ENCODE peak calls at places on chromosomes 12 and 14, in seven cellular contexts. One of them, this sample, is unnamed.

GRCh38 chr12:117098361-117099217 is 627 bp downstream of the TESC start:
- DNase-seq in activated CD4-positive, CD25-positive, alpha-beta regulatory T cell treated with anti-CD3 and anti-CD28 coated beads, Interleukin-2, amount 50 U/mL, for 72 hours: no peak
- DNase-seq in EL: no peak
- DNase-seq in SJCRH30: no peak
- DNase-seq in upper lobe of right lung: peak
- DNase-seq in astrocyte of the hippocampus: no peak
- DNase-seq in MV-4-11: no peak
- DNase-seq in this sample: no peak

GRCh38 chr14:73935666-73936065 is 14.2 kb downstream of the FAM161B start:
- DNase-seq in EL: no peak
- DNase-seq in SJCRH30: peak
- DNase-seq in activated CD4-positive, CD25-positive, alpha-beta regulatory T cell treated with anti-CD3 and anti-CD28 coated beads, Interleukin-2, amount 50 U/mL, for 72 hours: no peak
- DNase-seq in astrocyte of the hippocampus: peak
- DNase-seq in MV-4-11: no peak
- DNase-seq in upper lobe of right lung: no peak
- DNase-seq in this sample: no peak

GRCh38 chr12:58358369-58358768 is 417.0 kb downstream of the ATP23 start:
- DNase-seq in activated CD4-positive, CD25-positive, alpha-beta regulatory T cell treated with anti-CD3 and anti-CD28 coated beads, Interleukin-2, amount 50 U/mL, for 72 hours: no peak
- DNase-seq in upper lobe of right lung: no peak
- DNase-seq in EL: no peak
- DNase-seq in SJCRH30: no peak
- DNase-seq in astrocyte of the hippocampus: no peak
- DNase-seq in MV-4-11: no peak
- DNase-seq in this sample: no peak

GRCh38 chr12:29088611-29089219 is 60.4 kb upstream of the FAR2 start:
- DNase-seq in activated CD4-positive, CD25-positive, alpha-beta regulatory T cell treated with anti-CD3 and anti-CD28 coated beads, Interleukin-2, amount 50 U/mL, for 72 hours: no peak
- DNase-seq in SJCRH30: peak
- DNase-seq in MV-4-11: peak
- DNase-seq in EL: peak
- DNase-seq in astrocyte of the hippocampus: peak
- DNase-seq in upper lobe of right lung: no peak
- DNase-seq in this sample: no peak

GRCh38 chr12:104426926-104427546 is 29.7 kb upstream of the CHST11 start:
- DNase-seq in upper lobe of right lung: no peak
- DNase-seq in MV-4-11: no peak
- DNase-seq in activated CD4-positive, CD25-positive, alpha-beta regulatory T cell treated with anti-CD3 and anti-CD28 coated beads, Interleukin-2, amount 50 U/mL, for 72 hours: no peak
- DNase-seq in SJCRH30: no peak
- DNase-seq in EL: peak
- DNase-seq in astrocyte of the hippocampus: peak
- DNase-seq in this sample: no peak

GRCh38 chr12:76863005-76863670 is 15.7 kb downstream of the CSRP2 start:
- DNase-seq in activated CD4-positive, CD25-positive, alpha-beta regulatory T cell treated with anti-CD3 and anti-CD28 coated beads, Interleukin-2, amount 50 U/mL, for 72 hours: no peak
- DNase-seq in EL: peak
- DNase-seq in SJCRH30: peak
- DNase-seq in upper lobe of right lung: no peak
- DNase-seq in MV-4-11: no peak
- DNase-seq in astrocyte of the hippocampus: peak
- DNase-seq in this sample: no peak

GRCh38 chr12:3542911-3543310 is 51.9 kb downstream of the PRMT8 start:
- DNase-seq in SJCRH30: no peak
- DNase-seq in activated CD4-positive, CD25-positive, alpha-beta regulatory T cell treated with anti-CD3 and anti-CD28 coated beads, Interleukin-2, amount 50 U/mL, for 72 hours: no peak
- DNase-seq in upper lobe of right lung: no peak
- DNase-seq in astrocyte of the hippocampus: no peak
- DNase-seq in MV-4-11: no peak
- DNase-seq in EL: peak
- DNase-seq in this sample: no peak

GRCh38 chr14:55124774-55125372 is 4.2 kb upstream of the LGALS3 start:
- DNase-seq in upper lobe of right lung: no peak
- DNase-seq in astrocyte of the hippocampus: no peak
- DNase-seq in activated CD4-positive, CD25-positive, alpha-beta regulatory T cell treated with anti-CD3 and anti-CD28 coated beads, Interleukin-2, amount 50 U/mL, for 72 hours: no peak
- DNase-seq in MV-4-11: no peak
- DNase-seq in EL: no peak
- DNase-seq in SJCRH30: no peak
- DNase-seq in this sample: no peak

GRCh38 chr12:18461738-18462137 is 200.4 kb downstream of the PIK3C2G start:
- DNase-seq in activated CD4-positive, CD25-positive, alpha-beta regulatory T cell treated with anti-CD3 and anti-CD28 coated beads, Interleukin-2, amount 50 U/mL, for 72 hours: no peak
- DNase-seq in MV-4-11: no peak
- DNase-seq in astrocyte of the hippocampus: no peak
- DNase-seq in upper lobe of right lung: no peak
- DNase-seq in EL: peak
- DNase-seq in SJCRH30: no peak
- DNase-seq in this sample: no peak

GRCh38 chr12:20451759-20452158 is 83.4 kb downstream of the PDE3A start:
- DNase-seq in SJCRH30: no peak
- DNase-seq in upper lobe of right lung: no peak
- DNase-seq in EL: peak
- DNase-seq in MV-4-11: no peak
- DNase-seq in activated CD4-positive, CD25-positive, alpha-beta regulatory T cell treated with anti-CD3 and anti-CD28 coated beads, Interleukin-2, amount 50 U/mL, for 72 hours: no peak
- DNase-seq in astrocyte of the hippocampus: peak
- DNase-seq in this sample: no peak

GRCh38 chr14:90699016-90699415 is 117.2 kb downstream of the TTC7B start:
- DNase-seq in MV-4-11: no peak
- DNase-seq in astrocyte of the hippocampus: no peak
- DNase-seq in EL: no peak
- DNase-seq in SJCRH30: no peak
- DNase-seq in upper lobe of right lung: no peak
- DNase-seq in activated CD4-positive, CD25-positive, alpha-beta regulatory T cell treated with anti-CD3 and anti-CD28 coated beads, Interleukin-2, amount 50 U/mL, for 72 hours: no peak
- DNase-seq in this sample: no peak

GRCh38 chr14:95433094-95433478 is 83.4 kb downstream of the SYNE3 start:
- DNase-seq in EL: no peak
- DNase-seq in activated CD4-positive, CD25-positive, alpha-beta regulatory T cell treated with anti-CD3 and anti-CD28 coated beads, Interleukin-2, amount 50 U/mL, for 72 hours: no peak
- DNase-seq in astrocyte of the hippocampus: no peak
- DNase-seq in SJCRH30: no peak
- DNase-seq in MV-4-11: no peak
- DNase-seq in upper lobe of right lung: no peak
- DNase-seq in this sample: no peak

GRCh38 chr14:42508209-42508946 is 901.7 kb downstream of the LRFN5 start:
- DNase-seq in upper lobe of right lung: no peak
- DNase-seq in MV-4-11: no peak
- DNase-seq in EL: no peak
- DNase-seq in activated CD4-positive, CD25-positive, alpha-beta regulatory T cell treated with anti-CD3 and anti-CD28 coated beads, Interleukin-2, amount 50 U/mL, for 72 hours: no peak
- DNase-seq in astrocyte of the hippocampus: no peak
- DNase-seq in SJCRH30: no peak
- DNase-seq in this sample: no peak